ENCODE peak calls at places on chromosomes 2 and 18, in ten cellular contexts. M is KBM-7; U is BJ; Z is iPS-NIHi11; I is heart left ventricle; D is pulmonary artery endothelial cell; F is progenitor cell of endocrine pancreas; C is activated CD8-positive, alpha-beta memory T cell treated with anti-CD3 and anti-CD28 coated beads, Interleukin-2, amount 50 U/mL, for 4 hours; Y is CD4-positive, CD25-positive, alpha-beta regulatory T cell; N is NCI-H1930. V is an unnamed sample.

GRCh38 chr2:102025016-102025491 is 33.3 kb downstream of the IL1R2 start:
- DNase-seq in M (no peak), U (no peak), Z (no peak), I (no peak), D (no peak), F (no peak), C (no peak), Y (no peak), N (no peak), V (no peak)

GRCh38 chr2:217076651-217077232 is 216.9 kb upstream of the TNP1 start:
- DNase-seq in M (no peak), U (no peak), Z (no peak), I (no peak), D (no peak), F (no peak), C (no peak), Y (no peak), N (no peak), V (no peak)

GRCh38 chr2:200127852-200128251 is 172.5 kb downstream of the MAIP1 start:
- DNase-seq in M (no peak), U (peak), Z (no peak), I (no peak), D (no peak), F (no peak), C (no peak), Y (no peak), N (no peak), V (no peak)

GRCh38 chr2:58650781-58651180 is 409.7 kb upstream of the FANCL start:
- DNase-seq in M (no peak), U (no peak), Z (no peak), I (no peak), D (no peak), F (no peak), C (no peak), Y (no peak), N (no peak), V (no peak)

GRCh38 chr18:46161721-46162421 is 57.7 kb downstream of the HAUS1 start:
- DNase-seq in M (no peak), U (no peak), Z (no peak), I (no peak), D (no peak), F (no peak), C (no peak), Y (peak), N (no peak), V (no peak)

GRCh38 chr2:147760984-147761383 is 83.8 kb upstream of the ACVR2A start:
- DNase-seq in M (no peak), U (no peak), Z (no peak), I (no peak), D (no peak), F (no peak), C (no peak), Y (no peak), N (no peak), V (no peak)

GRCh38 chr2:128069769-128070168 is 21.2 kb upstream of the UGGT1 start:
- DNase-seq in M (no peak), U (no peak), Z (no peak), I (no peak), D (no peak), F (no peak), C (no peak), Y (no peak), N (no peak), V (no peak)

GRCh38 chr2:149773006-149773405 is 185.4 kb upstream of the MMADHC start:
- DNase-seq in M (no peak), U (no peak), Z (no peak), I (no peak), D (no peak), F (no peak), C (no peak), Y (no peak), N (no peak), V (no peak)

GRCh38 chr2:25473131-25473530 is 131.4 kb upstream of the DNMT3A start:
- DNase-seq in M (no peak), U (no peak), Z (no peak), I (no peak), D (no peak), F (no peak), C (no peak), Y (no peak), N (no peak), V (no peak)

GRCh38 chr2:224395646-224396390 is 6.1 kb downstream of the FAM124B start:
- DNase-seq in M (no peak), U (no peak), Z (no peak), I (no peak), D (no peak), F (no peak), C (no peak), Y (no peak), N (no peak), V (no peak)

GRCh38 chr2:58950795-58951462 is 709.8 kb upstream of the FANCL start:
- DNase-seq in M (no peak), U (no peak), Z (no peak), I (no peak), D (no peak), F (no peak), C (no peak), Y (no peak), N (no peak), V (no peak)

GRCh38 chr2:98518106-98518505 is 73.4 kb downstream of the INPP4A start:
- DNase-seq in M (peak), U (no peak), Z (peak), I (no peak), D (no peak), F (no peak), C (peak), Y (peak), N (no peak), V (peak)

GRCh38 chr18:61475931-61476330 is 142.7 kb downstream of the CDH20 start:
- DNase-seq in M (no peak), U (no peak), Z (no peak), I (no peak), D (no peak), F (no peak), C (no peak), Y (no peak), N (no peak), V (no peak)

GRCh38 chr2:67234443-67234842 is 162.7 kb upstream of the ETAA1 start:
- DNase-seq in M (peak), U (no peak), Z (peak), I (no peak), D (no peak), F (no peak), C (no peak), Y (no peak), N (no peak), V (peak)

GRCh38 chr2:229836847-229837246 is 85.0 kb downstream of the TRIP12 start:
- DNase-seq in M (no peak), U (no peak), Z (no peak), I (no peak), D (no peak), F (no peak), C (no peak), Y (no peak), N (no peak), V (no peak)

GRCh38 chr2:157415632-157416101 is 28.2 kb downstream of the CYTIP start:
- DNase-seq in M (no peak), U (no peak), Z (no peak), I (peak), D (no peak), F (no peak), C (no peak), Y (no peak), N (no peak), V (no peak)

GRCh38 chr2:166140922-166141321 is 13.1 kb upstream of the SCN1A start:
- DNase-seq in M (no peak), U (no peak), Z (no peak), I (no peak), D (no peak), F (no peak), C (no peak), Y (no peak), N (no peak), V (no peak)

GRCh38 chr2:12155308-12156061 is 409.1 kb downstream of the LPIN1 start:
- DNase-seq in M (no peak), U (peak), Z (no peak), I (no peak), D (peak), F (no peak), C (no peak), Y (no peak), N (no peak), V (no peak)

GRCh38 chr2:227185616-227186015 is 21.2 kb downstream of the COL4A3 start:
- DNase-seq in M (no peak), U (no peak), Z (no peak), I (no peak), D (no peak), F (no peak), C (no peak), Y (no peak), N (no peak), V (no peak)

V was measured in Caco-2.